ENCODE peak calls at places on chromosomes 13 and 19, in seven cellular contexts. A, V, Y, E, P, X and L are unnamed samples.

GRCh38 chr13:110757296-110757695 is 43.8 kb downstream of the ING1 start:
- DNase-seq in P (no peak), Y (no peak), A (no peak), X (no peak), V (no peak), E (no peak), L (no peak)

GRCh38 chr13:104114111-104114510 is 1047.9 kb upstream of the SLC10A2 start:
- DNase-seq in E (no peak), V (no peak), Y (peak), X (no peak), P (no peak), A (no peak), L (no peak)

GRCh38 chr19:33688657-33688992 is 66.9 kb downstream of the CHST8 start:
- DNase-seq in X (no peak), V (no peak), A (no peak), Y (no peak), E (no peak), P (no peak), L (no peak)

GRCh38 chr19:46861691-46862503 is 1.1 kb downstream of the ARHGAP35 start:
- DNase-seq in E (peak), V (no peak), P (no peak), A (no peak), Y (no peak), X (peak), L (no peak)

GRCh38 chr13:79307866-79308298 is 98.2 kb downstream of the RBM26 start:
- DNase-seq in P (no peak), X (no peak), Y (peak), E (peak), A (no peak), V (no peak), L (no peak)

GRCh38 chr19:6674868-6675305 is 4.9 kb upstream of the TNFSF14 start:
- DNase-seq in X (peak), E (peak), Y (peak), A (no peak), P (no peak), V (no peak), L (peak)

GRCh38 chr19:18225355-18225701 is 910 bp downstream of the PDE4C start:
- DNase-seq in V (no peak), Y (no peak), E (peak), A (no peak), P (no peak), X (no peak), L (no peak)

GRCh38 chr19:46616631-46617322 is 8.1 kb downstream of the PTGIR start:
- DNase-seq in E (peak), A (no peak), P (peak), X (peak), Y (peak), V (no peak), L (no peak)

GRCh38 chr13:62357887-62358645 is 942.4 kb upstream of the PCDH20 start:
- DNase-seq in X (no peak), P (peak), E (no peak), V (no peak), Y (peak), A (no peak), L (peak)

GRCh38 chr19:55042688-55043087 is 4.6 kb upstream of the GP6 start:
- DNase-seq in V (no peak), Y (no peak), A (no peak), E (no peak), X (no peak), P (no peak), L (no peak)

GRCh38 chr13:73754727-73755292 is 379.4 kb downstream of the KLF12 start:
- DNase-seq in V (no peak), X (peak), P (peak), A (no peak), Y (peak), E (no peak), L (no peak)

GRCh38 chr13:85368686-85369085 is 430.5 kb downstream of the SLITRK6 start:
- DNase-seq in P (no peak), Y (no peak), V (no peak), X (no peak), E (no peak), A (no peak), L (no peak)

GRCh38 chr19:8057545-8058270 is 5.1 kb downstream of the CCL25 start:
- DNase-seq in Y (no peak), V (no peak), A (no peak), P (no peak), X (no peak), E (no peak), L (no peak)

GRCh38 chr19:47650695-47651094 is 41.8 kb downstream of the BICRA start:
- DNase-seq in A (no peak), V (no peak), Y (no peak), P (no peak), E (no peak), X (no peak), L (no peak)

GRCh38 chr13:100895656-100896055 is 221.1 kb upstream of the TMTC4 start:
- DNase-seq in Y (no peak), P (no peak), V (no peak), E (no peak), X (no peak), A (no peak), L (no peak)

GRCh38 chr19:17074628-17075034 is 621 bp downstream of the HAUS8 start:
- DNase-seq in E (no peak), P (no peak), A (no peak), V (no peak), Y (no peak), X (no peak), L (no peak)

GRCh38 chr19:41276231-41276630 is 12.1 kb downstream of the HNRNPUL1 start:
- DNase-seq in Y (peak), A (no peak), P (no peak), V (no peak), X (no peak), E (no peak), L (no peak)

GRCh38 chr19:3479819-3480215 is 508 bp downstream of the SMIM24 start:
- DNase-seq in V (no peak), X (peak), P (no peak), E (no peak), A (no peak), Y (no peak), L (no peak)

GRCh38 chr19:21498651-21499050 is 6.8 kb upstream of the ZNF429 start:
- DNase-seq in P (no peak), X (no peak), Y (no peak), V (no peak), E (no peak), A (no peak), L (no peak)

DNA sequence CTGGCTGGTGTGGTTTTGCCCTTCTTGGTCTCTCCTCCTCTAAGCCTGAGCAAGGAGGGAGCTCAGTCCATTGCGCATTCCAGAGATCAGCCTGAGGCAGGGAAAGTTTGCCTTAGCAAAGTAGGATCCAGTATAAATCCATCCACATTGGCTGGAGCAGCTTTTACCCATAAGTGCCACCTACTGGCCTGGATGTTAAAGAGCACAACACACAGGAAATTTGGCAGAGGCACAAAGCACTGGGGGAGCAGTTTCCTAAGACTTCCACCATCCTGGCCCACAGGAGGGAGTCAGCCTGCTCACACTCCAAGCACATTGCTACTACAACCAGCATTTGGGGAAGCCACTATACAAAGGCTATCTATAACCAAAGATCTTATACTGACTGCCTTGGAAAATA is 1124.2 kb downstream of the SLITRK1 start:
- DNase-seq in Y (peak), E (no peak), X (no peak), A (no peak), P (peak), V (no peak), L (no peak)
- TF ChIP-seq CTCF in Y (peak), E (no peak), X (no peak), A (no peak), P (peak), V (no peak), L (no peak)

DNA sequence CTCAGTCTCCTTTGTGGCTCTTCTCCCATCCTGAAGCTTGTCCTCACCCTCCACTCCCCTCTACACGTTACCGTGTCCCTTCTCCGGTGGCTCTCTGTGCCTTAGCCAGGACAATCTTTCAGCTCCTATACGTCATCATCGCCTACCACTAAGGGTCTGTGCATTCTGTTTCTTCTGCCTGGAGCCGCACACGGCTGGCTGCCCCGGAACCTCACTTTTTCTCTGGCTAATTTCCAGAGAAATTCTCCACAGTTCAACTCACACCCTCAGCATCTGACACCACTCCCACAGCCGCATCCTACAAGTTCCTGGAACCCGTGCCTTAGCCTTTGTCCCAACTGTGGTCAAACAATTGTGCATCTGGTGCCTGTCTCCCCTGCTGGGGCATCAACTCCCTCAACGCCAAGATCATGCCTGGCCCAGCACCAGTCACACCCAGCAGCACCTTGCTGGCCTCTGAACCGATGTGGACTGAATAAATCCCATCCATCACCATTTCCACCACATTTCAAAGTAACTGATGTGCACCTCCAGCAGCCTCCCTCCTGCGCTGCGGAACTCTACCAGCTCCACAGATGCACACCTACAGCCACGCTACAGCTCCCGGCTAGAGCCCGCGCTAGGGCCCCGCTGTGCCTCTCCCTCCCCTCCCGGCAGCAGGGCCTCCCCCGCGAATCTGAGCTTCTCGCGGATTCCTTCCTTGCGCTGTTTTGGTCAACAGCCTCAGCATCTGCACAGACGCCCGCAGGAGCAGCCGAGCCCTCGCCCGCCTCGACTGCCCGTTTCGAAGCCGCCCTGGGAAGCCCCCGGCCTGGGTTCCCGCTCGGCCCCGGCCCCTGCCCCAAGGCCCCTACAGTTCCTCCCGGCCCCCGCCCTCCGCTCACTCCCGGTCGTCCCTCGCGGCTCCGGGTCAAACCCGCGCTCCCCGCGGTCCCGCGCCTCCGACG is 689 bp downstream of the DCUN1D2 start:
- DNase-seq in P (peak), A (no peak), E (no peak), Y (peak), X (no peak), V (no peak), L (no peak)
- TF ChIP-seq CTCF in P (no peak), A (no peak), E (no peak), Y (no peak), X (no peak), V (no peak), L (no peak)

DNA sequence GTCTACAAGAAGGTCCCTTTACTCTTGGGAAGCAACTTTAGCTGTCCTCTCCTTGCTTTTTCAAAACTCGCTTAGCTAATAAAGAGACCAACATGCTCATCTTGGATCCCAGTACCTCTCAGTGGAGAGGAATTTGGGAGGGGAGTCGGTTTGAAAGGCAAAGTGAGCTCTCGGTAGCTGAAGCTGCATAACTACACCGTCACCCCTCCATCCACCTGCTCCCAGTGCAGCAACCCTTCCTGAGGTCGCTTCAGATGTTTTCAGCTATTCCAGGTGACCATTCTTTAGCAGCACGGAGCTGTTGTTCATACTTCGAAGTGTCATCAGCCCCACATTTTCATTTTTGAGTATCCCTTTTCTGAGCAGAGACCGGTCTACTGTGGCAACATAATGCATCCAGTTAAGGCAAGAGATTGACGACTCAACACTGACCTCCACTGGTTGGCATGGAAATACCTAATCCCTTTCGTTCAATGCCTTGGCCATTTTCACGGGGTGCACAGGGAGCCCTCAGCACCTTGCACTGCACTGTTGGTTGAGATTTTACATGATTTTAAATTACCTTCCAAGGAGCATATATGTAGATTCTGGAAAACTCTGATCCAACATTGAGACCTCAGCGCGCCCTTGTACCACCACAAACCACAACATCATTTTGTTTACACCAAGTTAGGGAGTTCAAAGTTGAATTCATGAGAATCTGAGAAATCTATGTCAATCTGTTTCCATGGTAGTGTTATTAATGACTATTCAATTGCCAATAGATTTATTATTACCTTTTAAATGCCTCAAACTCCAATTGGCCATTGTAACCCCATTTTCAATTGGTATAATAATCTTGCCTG is 42.2 kb downstream of the DLEU7 start:
- DNase-seq in E (peak), V (no peak), Y (peak), X (peak), P (peak), A (no peak), L (peak)
- TF ChIP-seq CTCF in E (peak), V (peak), Y (peak), X (peak), P (peak), A (peak), L (peak)

DNA sequence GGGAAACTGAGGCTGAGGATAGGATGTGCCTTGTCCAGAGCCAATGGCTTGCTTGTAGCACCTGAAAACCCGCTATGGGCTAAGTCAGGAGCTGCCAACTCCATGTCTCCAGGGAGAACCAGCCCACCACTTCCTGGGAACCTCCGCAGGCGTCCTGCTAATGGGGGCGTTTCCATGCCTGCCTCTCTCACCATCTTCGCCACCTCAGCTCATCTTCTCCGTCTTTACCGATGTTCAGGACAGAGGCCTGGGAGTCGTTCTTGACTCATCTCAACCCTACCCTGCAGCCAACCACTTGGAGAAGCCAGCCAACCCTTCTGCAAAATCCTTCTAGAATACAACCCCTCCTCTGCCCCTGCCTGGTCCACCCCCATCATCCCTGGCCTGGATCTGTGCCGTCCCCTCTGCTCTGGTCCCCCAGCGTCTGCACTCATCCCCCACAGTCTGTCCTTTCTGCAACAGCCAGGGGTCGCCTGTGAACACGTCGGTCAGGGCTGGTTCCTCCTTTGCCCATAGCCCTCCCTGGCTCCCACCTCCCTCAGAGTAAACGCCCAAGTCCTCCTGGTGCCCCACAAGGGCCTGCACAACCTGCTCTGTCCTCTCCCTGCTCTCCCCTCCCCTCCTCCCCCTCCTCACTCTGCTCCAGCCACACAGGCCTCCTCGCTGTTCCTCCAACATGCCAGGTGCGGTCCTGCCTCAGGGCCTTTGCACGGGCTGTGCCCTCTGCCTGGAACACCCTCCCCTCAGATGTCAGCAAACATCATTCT is 31.0 kb downstream of the PTPRS start:
- DNase-seq in A (no peak), E (no peak), V (no peak), Y (no peak), X (no peak), P (no peak), L (no peak)
- TF ChIP-seq CTCF in A (no peak), E (no peak), V (no peak), Y (peak), X (no peak), P (no peak), L (no peak)

GRCh38 chr13:112747256-112747655 is 57.4 kb downstream of the ATP11A start:
- DNase-seq in P (no peak), X (no peak), V (no peak), A (no peak), E (no peak), Y (no peak), L (no peak)
- TF ChIP-seq CTCF in P (no peak), X (no peak), V (no peak), A (no peak), E (no peak), Y (no peak), L (no peak)

GRCh38 chr19:29045708-29046107 is 167.2 kb downstream of the UQCRFS1 start:
- DNase-seq in P (no peak), E (no peak), X (no peak), Y (no peak), A (no peak), V (no peak), L (no peak)
- TF ChIP-seq CTCF in P (no peak), E (no peak), X (no peak), Y (no peak), A (no peak), V (no peak), L (no peak)

GRCh38 chr13:25847635-25848616 is 203.9 kb downstream of the SHISA2 start:
- DNase-seq in V (no peak), A (no peak), E (no peak), P (no peak), Y (no peak), X (peak), L (no peak)
- TF ChIP-seq CTCF in V (no peak), A (no peak), E (no peak), P (no peak), Y (no peak), X (no peak), L (no peak)

GRCh38 chr19:39413903-39414608 is 1.6 kb downstream of the PLEKHG2 start:
- DNase-seq in A (no peak), Y (peak), P (peak), X (peak), V (no peak), E (no peak), L (no peak)
- TF ChIP-seq CTCF in A (no peak), Y (peak), P (peak), X (no peak), V (no peak), E (no peak), L (peak)

GRCh38 chr19:14198384-14199376 is 7.3 kb downstream of the ADGRL1 start:
- DNase-seq in V (no peak), E (no peak), A (no peak), Y (no peak), X (no peak), P (no peak), L (no peak)
- TF ChIP-seq CTCF in V (no peak), E (no peak), A (no peak), Y (no peak), X (no peak), P (no peak), L (no peak)

DNA sequence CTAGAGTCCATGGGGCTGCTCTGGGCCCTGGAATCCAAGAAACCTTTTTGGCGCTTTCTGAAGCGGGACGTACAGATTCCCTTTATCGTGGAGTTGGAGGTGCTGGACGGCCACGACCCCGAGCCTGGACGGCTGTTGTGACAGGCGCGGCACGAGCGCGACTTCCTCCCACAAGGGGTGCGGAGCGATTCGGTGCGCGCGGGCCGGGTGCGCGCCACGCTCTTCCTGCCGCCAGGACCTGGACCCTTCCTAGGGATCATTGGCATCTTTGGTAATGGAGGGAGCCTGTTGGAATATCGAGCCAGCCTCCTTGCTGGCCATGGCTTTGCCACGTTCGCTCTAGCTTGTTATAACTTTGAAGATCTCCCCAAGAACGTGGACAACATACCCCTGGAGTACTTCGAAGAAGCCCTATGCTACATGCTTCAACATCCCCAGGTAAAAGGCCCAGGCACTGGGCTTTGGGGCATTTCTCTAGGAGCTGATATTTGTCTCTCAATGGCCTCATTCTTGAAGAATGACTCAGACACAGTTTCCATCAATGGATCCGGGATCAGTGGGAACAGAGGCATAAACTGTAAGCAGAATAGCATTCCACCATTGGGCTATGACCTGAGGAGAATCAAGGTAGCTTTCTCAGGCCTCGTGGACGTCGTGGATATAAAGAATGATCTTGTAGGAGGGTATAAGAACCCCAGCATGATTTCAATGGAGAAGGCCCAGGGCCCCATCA is 3.5 kb upstream of the ZFP82 start:
- DNase-seq in E (no peak), Y (no peak), V (no peak), X (no peak), A (no peak), P (no peak), L (no peak)
- TF ChIP-seq CTCF in E (no peak), Y (no peak), V (no peak), X (no peak), A (no peak), P (no peak), L (no peak)